ENCODE peak calls at places on chromosome 3, in five cellular contexts. A is GM10248, F is coronary artery, O is AG09319, K is PC-3. V is an unnamed sample.

GRCh38 chr3:8741581-8742355 is 8.2 kb downstream of the CAV3 start:
- DNase-seq in A (no peak), F (no peak), O (peak), K (peak), V (peak)

GRCh38 chr3:64554086-64554920 is 133.5 kb downstream of the ADAMTS9 start:
- DNase-seq in A (no peak), F (no peak), O (no peak), K (no peak), V (no peak)

GRCh38 chr3:13951184-13951583 is 71.3 kb upstream of the WNT7A start:
- DNase-seq in A (no peak), F (no peak), O (no peak), K (no peak), V (no peak)

GRCh38 chr3:30122359-30122758 is 484.0 kb upstream of the TGFBR2 start:
- DNase-seq in A (no peak), F (no peak), O (no peak), K (no peak), V (no peak)

GRCh38 chr3:49465269-49466034 is 4.6 kb upstream of the DAG1 start:
- DNase-seq in A (no peak), F (no peak), O (no peak), K (no peak), V (peak)

GRCh38 chr3:176766862-176767261 is 430.4 kb downstream of the TBL1XR1 start:
- DNase-seq in A (no peak), F (no peak), O (no peak), K (peak), V (peak)

GRCh38 chr3:115120597-115120996 is 26.5 kb downstream of the ZBTB20 start:
- DNase-seq in A (no peak), F (no peak), O (no peak), K (no peak), V (no peak)

GRCh38 chr3:5391226-5391625 is 203.7 kb downstream of the EDEM1 start:
- DNase-seq in A (no peak), F (no peak), O (no peak), K (no peak), V (no peak)

GRCh38 chr3:156477306-156477705 is 77.6 kb downstream of the SSR3 start:
- DNase-seq in A (no peak), F (no peak), O (peak), K (no peak), V (no peak)

GRCh38 chr3:31743690-31744089 is 211.0 kb downstream of the STT3B start:
- DNase-seq in A (no peak), F (no peak), O (no peak), K (no peak), V (no peak)

GRCh38 chr3:194826594-194826993 is 140.9 kb downstream of the FAM43A start:
- DNase-seq in A (no peak), F (no peak), O (no peak), K (no peak), V (no peak)

GRCh38 chr3:88668180-88668579 is 439.2 kb upstream of the EPHA3 start:
- DNase-seq in A (no peak), F (no peak), O (no peak), K (no peak), V (no peak)

GRCh38 chr3:172271386-172271976 is 176.8 kb downstream of the GHSR start:
- DNase-seq in A (no peak), F (no peak), O (no peak), K (no peak), V (no peak)

GRCh38 chr3:2392981-2393380 is 294.3 kb downstream of the CNTN4 start:
- DNase-seq in A (no peak), F (no peak), O (no peak), K (no peak), V (no peak)

GRCh38 chr3:188581791-188582190 is 427.8 kb downstream of the LPP start:
- DNase-seq in A (no peak), F (no peak), O (no peak), K (no peak), V (no peak)

GRCh38 chr3:100796556-100796955 is 87.3 kb downstream of the TFG start:
- DNase-seq in A (peak), F (no peak), O (no peak), K (peak), V (peak)

GRCh38 chr3:115418583-115418982 is 204.7 kb upstream of the GAP43 start:
- DNase-seq in A (no peak), F (no peak), O (no peak), K (no peak), V (no peak)

GRCh38 chr3:109191431-109191830 is 54.9 kb downstream of the C3orf85 start:
- DNase-seq in A (no peak), F (no peak), O (no peak), K (no peak), V (no peak)

GRCh38 chr3:63279000-63279366 is 875 bp downstream of the SYNPR start:
- DNase-seq in A (peak), F (no peak), O (no peak), K (no peak), V (no peak)

GRCh38 chr3:114528517-114528916 is 234.7 kb downstream of the TIGIT start:
- DNase-seq in A (no peak), F (no peak), O (no peak), K (no peak), V (no peak)

GRCh38 chr3:37906734-37907282 is 45.1 kb downstream of the CTDSPL start:
- DNase-seq in A (no peak), F (no peak), O (no peak), K (no peak), V (no peak)

GRCh38 chr3:59480486-59480995 is 430.7 kb upstream of the CFAP20DC start:
- DNase-seq in A (no peak), F (no peak), O (peak), K (peak), V (peak)

GRCh38 chr3:97940034-97940433 is 32.2 kb downstream of the RIOX2 start:
- DNase-seq in A (no peak), F (no peak), O (no peak), K (peak), V (peak)

GRCh38 chr3:191329654-191330308 is 545 bp downstream of the UTS2B start:
- DNase-seq in A (no peak), F (peak), O (no peak), K (peak), V (peak)

GRCh38 chr3:100402150-100402706 is 889 bp downstream of the LNP1 start:
- DNase-seq in A (no peak), F (no peak), O (peak), K (peak), V (peak)

GRCh38 chr3:41199866-41200668 is 762 bp downstream of the CTNNB1 start:
- DNase-seq in A (peak), F (no peak), O (no peak), K (peak), V (peak)

GRCh38 chr3:102979682-102980378 is 545.0 kb downstream of the ZPLD1 start:
- DNase-seq in A (no peak), F (peak), O (peak), K (peak), V (peak)

GRCh38 chr3:97070302-97070701 is 255.9 kb downstream of the EPHA6 start:
- DNase-seq in A (no peak), F (no peak), O (no peak), K (no peak), V (no peak)

GRCh38 chr3:9727041-9727595 is 4.4 kb upstream of the BRPF1 start:
- DNase-seq in A (peak), F (no peak), O (no peak), K (no peak), V (peak)

GRCh38 chr3:71989165-71989564 is 204.2 kb upstream of the PROK2 start:
- DNase-seq in A (no peak), F (no peak), O (no peak), K (peak), V (peak)

GRCh38 chr3:194197981-194198695 is 62.2 kb downstream of the HES1 start:
- DNase-seq in A (no peak), F (no peak), O (no peak), K (no peak), V (no peak)

GRCh38 chr3:125079675-125080045 is 23.9 kb upstream of the HEG1 start:
- DNase-seq in A (no peak), F (no peak), O (no peak), K (peak), V (no peak)

GRCh38 chr3:157329541-157329940 is 107.1 kb upstream of the PTX3 start:
- DNase-seq in A (no peak), F (no peak), O (no peak), K (no peak), V (no peak)

GRCh38 chr3:45628746-45629145 is 34.2 kb downstream of the LIMD1 start:
- DNase-seq in A (no peak), F (peak), O (no peak), K (no peak), V (no peak)

GRCh38 chr3:46006646-46007045 is 11.0 kb upstream of the FYCO1 start:
- DNase-seq in A (no peak), F (no peak), O (no peak), K (peak), V (peak)

GRCh38 chr3:39941941-39942340 is 132.5 kb downstream of the MYRIP start:
- DNase-seq in A (no peak), F (no peak), O (no peak), K (no peak), V (no peak)

GRCh38 chr3:152126260-152126659 is 142.5 kb upstream of the MBNL1 start:
- DNase-seq in A (no peak), F (no peak), O (no peak), K (no peak), V (peak)

GRCh38 chr3:152123457-152123856 is 145.3 kb upstream of the MBNL1 start:
- DNase-seq in A (no peak), F (no peak), O (no peak), K (no peak), V (no peak)

GRCh38 chr3:152127058-152127457 is 141.7 kb upstream of the MBNL1 start:
- DNase-seq in A (peak), F (no peak), O (no peak), K (no peak), V (no peak)

GRCh38 chr3:152128356-152128755 is 140.4 kb upstream of the MBNL1 start:
- DNase-seq in A (no peak), F (no peak), O (peak), K (no peak), V (no peak)
- TF ChIP-seq CTCF in A (no peak), F (no peak), O (no peak), K (no peak), V (no peak)

GRCh38 chr3:186352369-186352768 is 9.7 kb downstream of the DGKG start:
- DNase-seq in A (no peak), F (no peak), O (no peak), K (no peak), V (no peak)

GRCh38 chr3:186354100-186354499 is 7.9 kb downstream of the DGKG start:
- DNase-seq in A (no peak), F (no peak), O (no peak), K (no peak), V (no peak)

GRCh38 chr3:186360779-186361178 is 1.3 kb downstream of the DGKG start:
- DNase-seq in A (no peak), F (no peak), O (no peak), K (no peak), V (no peak)

GRCh38 chr3:186359078-186359477 is 3.0 kb downstream of the DGKG start:
- DNase-seq in A (no peak), F (no peak), O (no peak), K (peak), V (no peak)

GRCh38 chr3:186356152-186356551 is 5.9 kb downstream of the DGKG start:
- DNase-seq in A (no peak), F (no peak), O (no peak), K (no peak), V (no peak)
- TF ChIP-seq CTCF in A (no peak), F (no peak), O (no peak), K (no peak), V (no peak)

GRCh38 chr3:179872842-179873241 is 163.9 kb downstream of the PEX5L start:
- DNase-seq in A (no peak), F (no peak), O (no peak), K (no peak), V (no peak)
- TF ChIP-seq CTCF in A (no peak), F (no peak), O (no peak), K (peak), V (no peak)

GRCh38 chr3:52056968-52057805 is 816 bp upstream of the DUSP7 start:
- DNase-seq in A (peak), F (peak), O (peak), K (peak), V (peak)
- TF ChIP-seq CTCF in A (no peak), F (no peak), O (no peak), K (no peak), V (no peak)

GRCh38 chr3:87145553-87145952 is 81.6 kb upstream of the CHMP2B start:
- DNase-seq in A (peak), F (no peak), O (no peak), K (peak), V (peak)
- TF ChIP-seq CTCF in A (peak), F (no peak), O (peak), K (peak), V (peak)

GRCh38 chr3:174812172-174812862 is 46.8 kb upstream of the NAALADL2 start:
- DNase-seq in A (no peak), F (no peak), O (no peak), K (peak), V (no peak)
- TF ChIP-seq CTCF in A (no peak), F (no peak), O (no peak), K (no peak), V (no peak)

DNA sequence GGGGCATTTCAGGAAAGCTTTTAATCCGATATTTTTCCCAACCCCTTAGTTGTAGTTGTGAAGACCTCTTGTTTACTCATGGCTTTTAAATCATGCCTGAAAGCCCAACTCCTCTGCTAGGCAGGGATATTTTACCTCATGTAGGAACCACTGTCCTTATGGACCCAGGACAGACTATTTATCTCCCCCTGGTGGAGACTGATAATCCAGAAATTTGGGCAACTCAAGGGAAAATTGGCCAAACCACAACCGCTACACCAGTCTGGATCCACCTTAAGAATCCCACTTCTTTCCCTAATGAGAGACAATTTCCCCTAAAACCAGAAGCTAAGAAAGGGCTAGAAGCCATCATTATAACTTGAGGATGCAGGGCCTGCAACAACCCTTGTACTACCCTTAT is 248.1 kb upstream of the STAC start:
- DNase-seq in A (no peak), F (no peak), O (no peak), K (peak), V (no peak)
- TF ChIP-seq CTCF in A (no peak), F (no peak), O (no peak), K (peak), V (no peak)

V was measured in MCF 10A.